ENCODE peak calls at places on chromosomes 5 and 9, in six cellular contexts. M is mammary epithelial cell; L is substantia nigra; S is T-helper 22 cell; O is astrocyte of the hippocampus; C is Jurkat, Clone E6-1. E is an unnamed sample.

GRCh38 chr9:136861874-136862457 is 4.1 kb downstream of the EDF1 start:
- DNase-seq in M (no peak), L (no peak), S (no peak), O (no peak), C (no peak), E (no peak)

GRCh38 chr5:170216262-170216864 is 16.4 kb upstream of the C5orf58 start:
- DNase-seq in M (peak; percentile 45), L (peak; percentile 14), S (no peak), O (peak; percentile 72), C (peak; percentile 36), E (peak; percentile 82)

GRCh38 chr5:126826619-126827215 is 49.8 kb downstream of the LMNB1 start:
- DNase-seq in M (peak; percentile 17), L (no peak), S (no peak), O (no peak), C (no peak), E (no peak)

GRCh38 chr5:36029914-36030313 is 36.8 kb downstream of the UGT3A2 start:
- DNase-seq in M (no peak), L (peak; percentile 52), S (no peak), O (no peak), C (no peak), E (no peak)

GRCh38 chr9:114777841-114778240 is 28.0 kb downstream of the TNFSF15 start:
- DNase-seq in M (no peak), L (no peak), S (no peak), O (no peak), C (peak; percentile 16), E (no peak)

GRCh38 chr9:96080364-96080763 is 204.9 kb downstream of the ERCC6L2 start:
- DNase-seq in M (peak; percentile 95), L (no peak), S (no peak), O (peak; percentile 67), C (no peak), E (no peak)

GRCh38 chr9:16245756-16246440 is 624.6 kb downstream of the BNC2 start:
- DNase-seq in M (no peak), L (no peak), S (no peak), O (no peak), C (no peak), E (no peak)

GRCh38 chr9:133463864-133464615 is 4.3 kb downstream of the CACFD1 start:
- DNase-seq in M (no peak), L (no peak), S (no peak), O (no peak), C (no peak), E (no peak)

GRCh38 chr5:158463971-158464370 is 605.0 kb upstream of the CLINT1 start:
- DNase-seq in M (peak; percentile 66), L (no peak), S (no peak), O (no peak), C (no peak), E (no peak)

GRCh38 chr9:28839778-28840430 is 1266.6 kb upstream of the C9orf72 start:
- DNase-seq in M (no peak), L (no peak), S (no peak), O (no peak), C (no peak), E (no peak)

GRCh38 chr5:1380910-1381309 is 36.0 kb upstream of the CLPTM1L start:
- DNase-seq in M (no peak), L (no peak), S (no peak), O (no peak), C (no peak), E (no peak)

GRCh38 chr5:116289276-116289675 is 204.5 kb downstream of the COMMD10 start:
- DNase-seq in M (no peak), L (no peak), S (no peak), O (no peak), C (no peak), E (no peak)

GRCh38 chr9:123401879-123402513 is 46.0 kb downstream of the CRB2 start:
- DNase-seq in M (peak; percentile 11), L (no peak), S (no peak), O (peak; percentile 78), C (peak; percentile 23), E (peak; percentile 68)

GRCh38 chr5:144594919-144595318 is 424.2 kb downstream of the KCTD16 start:
- DNase-seq in M (no peak), L (no peak), S (no peak), O (no peak), C (no peak), E (no peak)

GRCh38 chr5:73229271-73229670 is 56.3 kb downstream of the TMEM174 start:
- DNase-seq in M (peak; percentile 49), L (no peak), S (no peak), O (no peak), C (no peak), E (no peak)

GRCh38 chr5:135127604-135128240 is 93.7 kb upstream of the PITX1 start:
- DNase-seq in M (peak; percentile 80), L (no peak), S (no peak), O (peak; percentile 62), C (no peak), E (no peak)

GRCh38 chr5:151019331-151019730 is 1.1 kb upstream of the GPX3 start:
- DNase-seq in M (no peak), L (no peak), S (no peak), O (no peak), C (no peak), E (peak; percentile 17)

GRCh38 chr5:7181841-7182240 is 214.1 kb upstream of the ADCY2 start:
- DNase-seq in M (no peak), L (no peak), S (no peak), O (no peak), C (no peak), E (no peak)

GRCh38 chr5:171681667-171682066 is 104.0 kb upstream of the SMIM23 start:
- DNase-seq in M (peak; percentile 29), L (no peak), S (no peak), O (no peak), C (no peak), E (peak; percentile 19)

GRCh38 chr5:172849636-172850453 is 15.8 kb downstream of the ERGIC1 start:
- DNase-seq in M (peak; percentile 28), L (no peak), S (no peak), O (no peak), C (no peak), E (no peak)

GRCh38 chr5:36882250-36882649 is 5.7 kb downstream of the NIPBL start:
- DNase-seq in M (no peak), L (no peak), S (no peak), O (no peak), C (peak; percentile 31), E (no peak)

GRCh38 chr5:149809919-149810691 is 80.0 kb downstream of the PPARGC1B start:
- DNase-seq in M (no peak), L (no peak), S (no peak), O (no peak), C (no peak), E (no peak)

GRCh38 chr9:4344946-4345345 is 45.1 kb upstream of the GLIS3 start:
- DNase-seq in M (peak; percentile 84), L (no peak), S (no peak), O (no peak), C (no peak), E (no peak)

GRCh38 chr5:73444499-73445432 is 3.8 kb downstream of the FOXD1 start:
- DNase-seq in M (no peak), L (no peak), S (no peak), O (no peak), C (no peak), E (no peak)